ENCODE peak calls at places on chromosomes 6 and 20, in eight cellular contexts. One of them, this sample, is unnamed. For H3K4me1, the result is how much of the 10 kb centered on the place peaks cover.

GRCh38 chr6:47413752-47414516 is 63.7 kb upstream of the CD2AP start:
- DNase-seq in aorta: no peak
- DNase-seq in naive thymus-derived CD4-positive, alpha-beta T cell: peak
- DNase-seq in cardiac muscle cell: peak
- DNase-seq in neuronal stem cell: peak
- DNase-seq in CD8-positive, alpha-beta memory T cell: peak
- DNase-seq in GM23248: peak
- DNase-seq in endothelial cell of umbilical vein: peak
- DNase-seq in this sample: peak

GRCh38 chr6:170106906-170107525 is 183.9 kb downstream of the DLL1 start:
- DNase-seq in GM23248: no peak
- DNase-seq in naive thymus-derived CD4-positive, alpha-beta T cell: no peak
- DNase-seq in neuronal stem cell: no peak
- DNase-seq in aorta: peak
- DNase-seq in cardiac muscle cell: no peak
- DNase-seq in CD8-positive, alpha-beta memory T cell: no peak
- DNase-seq in endothelial cell of umbilical vein: no peak
- DNase-seq in this sample: no peak

GRCh38 chr6:80744213-80744612 is 637.7 kb downstream of the BCKDHB start:
- DNase-seq in neuronal stem cell: no peak
- DNase-seq in aorta: no peak
- DNase-seq in naive thymus-derived CD4-positive, alpha-beta T cell: no peak
- DNase-seq in GM23248: no peak
- DNase-seq in CD8-positive, alpha-beta memory T cell: no peak
- DNase-seq in endothelial cell of umbilical vein: no peak
- DNase-seq in cardiac muscle cell: no peak
- DNase-seq in this sample: no peak

GRCh38 chr6:46453221-46453620 is 38.0 kb downstream of the RCAN2 start:
- DNase-seq in cardiac muscle cell: no peak
- DNase-seq in naive thymus-derived CD4-positive, alpha-beta T cell: no peak
- DNase-seq in CD8-positive, alpha-beta memory T cell: no peak
- DNase-seq in neuronal stem cell: no peak
- DNase-seq in endothelial cell of umbilical vein: no peak
- DNase-seq in GM23248: peak
- DNase-seq in aorta: no peak
- DNase-seq in this sample: no peak

GRCh38 chr6:9537381-9537780 is 877.5 kb downstream of the TFAP2A start:
- DNase-seq in GM23248: peak
- DNase-seq in neuronal stem cell: no peak
- DNase-seq in cardiac muscle cell: no peak
- DNase-seq in aorta: no peak
- DNase-seq in CD8-positive, alpha-beta memory T cell: no peak
- DNase-seq in naive thymus-derived CD4-positive, alpha-beta T cell: no peak
- DNase-seq in endothelial cell of umbilical vein: peak
- DNase-seq in this sample: no peak

GRCh38 chr6:144305985-144306384 is 20.9 kb downstream of the UTRN start:
- DNase-seq in naive thymus-derived CD4-positive, alpha-beta T cell: no peak
- DNase-seq in GM23248: peak
- DNase-seq in neuronal stem cell: no peak
- DNase-seq in endothelial cell of umbilical vein: no peak
- DNase-seq in cardiac muscle cell: no peak
- DNase-seq in CD8-positive, alpha-beta memory T cell: peak
- DNase-seq in aorta: no peak
- DNase-seq in this sample: peak

GRCh38 chr6:107045733-107046312 is 17.8 kb downstream of the MTRES1 start:
- DNase-seq in aorta: no peak
- DNase-seq in cardiac muscle cell: peak
- DNase-seq in endothelial cell of umbilical vein: no peak
- DNase-seq in naive thymus-derived CD4-positive, alpha-beta T cell: no peak
- DNase-seq in CD8-positive, alpha-beta memory T cell: no peak
- DNase-seq in GM23248: no peak
- DNase-seq in neuronal stem cell: peak
- DNase-seq in this sample: no peak

GRCh38 chr6:161139766-161140553 is 133.9 kb downstream of the AGPAT4 start:
- DNase-seq in CD8-positive, alpha-beta memory T cell: no peak
- DNase-seq in neuronal stem cell: no peak
- DNase-seq in endothelial cell of umbilical vein: no peak
- DNase-seq in GM23248: peak
- DNase-seq in naive thymus-derived CD4-positive, alpha-beta T cell: no peak
- DNase-seq in aorta: peak
- DNase-seq in cardiac muscle cell: no peak
- DNase-seq in this sample: no peak

GRCh38 chr6:138450445-138450844 is 46.4 kb downstream of the HEBP2 start:
- DNase-seq in naive thymus-derived CD4-positive, alpha-beta T cell: no peak
- DNase-seq in neuronal stem cell: no peak
- DNase-seq in CD8-positive, alpha-beta memory T cell: no peak
- DNase-seq in endothelial cell of umbilical vein: no peak
- DNase-seq in GM23248: no peak
- DNase-seq in cardiac muscle cell: no peak
- DNase-seq in aorta: no peak
- DNase-seq in this sample: no peak

GRCh38 chr6:170149681-170150589 is 140.9 kb downstream of the DLL1 start:
- DNase-seq in neuronal stem cell: no peak
- DNase-seq in CD8-positive, alpha-beta memory T cell: no peak
- DNase-seq in aorta: no peak
- DNase-seq in GM23248: no peak
- DNase-seq in endothelial cell of umbilical vein: no peak
- DNase-seq in cardiac muscle cell: no peak
- DNase-seq in naive thymus-derived CD4-positive, alpha-beta T cell: no peak
- DNase-seq in this sample: no peak

GRCh38 chr6:26187981-26188635 is 100.9 kb downstream of the HFE start:
- DNase-seq in CD8-positive, alpha-beta memory T cell: peak
- DNase-seq in neuronal stem cell: no peak
- DNase-seq in aorta: no peak
- DNase-seq in GM23248: peak
- DNase-seq in cardiac muscle cell: peak
- DNase-seq in endothelial cell of umbilical vein: no peak
- DNase-seq in naive thymus-derived CD4-positive, alpha-beta T cell: no peak
- DNase-seq in this sample: no peak

GRCh38 chr6:2875840-2876207 is 27.3 kb downstream of the SERPINB9 start:
- DNase-seq in endothelial cell of umbilical vein: peak
- DNase-seq in aorta: no peak
- DNase-seq in GM23248: peak
- DNase-seq in CD8-positive, alpha-beta memory T cell: peak
- DNase-seq in cardiac muscle cell: no peak
- DNase-seq in naive thymus-derived CD4-positive, alpha-beta T cell: peak
- DNase-seq in neuronal stem cell: no peak
- DNase-seq in this sample: peak

GRCh38 chr20:10603378-10603777 is 70.4 kb downstream of the JAG1 start:
- DNase-seq in endothelial cell of umbilical vein: no peak
- DNase-seq in aorta: no peak
- DNase-seq in neuronal stem cell: no peak
- DNase-seq in cardiac muscle cell: no peak
- DNase-seq in GM23248: no peak
- DNase-seq in CD8-positive, alpha-beta memory T cell: no peak
- DNase-seq in naive thymus-derived CD4-positive, alpha-beta T cell: no peak
- DNase-seq in this sample: no peak

GRCh38 chr6:13212538-13212937 is 115.8 kb downstream of the TBC1D7 start:
- DNase-seq in endothelial cell of umbilical vein: no peak
- DNase-seq in cardiac muscle cell: no peak
- DNase-seq in neuronal stem cell: no peak
- DNase-seq in GM23248: no peak
- DNase-seq in naive thymus-derived CD4-positive, alpha-beta T cell: no peak
- DNase-seq in aorta: no peak
- DNase-seq in CD8-positive, alpha-beta memory T cell: no peak
- DNase-seq in this sample: no peak

GRCh38 chr6:112027942-112028674 is 25.8 kb upstream of the CCN6 start:
- DNase-seq in neuronal stem cell: no peak
- DNase-seq in GM23248: no peak
- DNase-seq in CD8-positive, alpha-beta memory T cell: peak
- DNase-seq in aorta: no peak
- DNase-seq in naive thymus-derived CD4-positive, alpha-beta T cell: peak
- DNase-seq in endothelial cell of umbilical vein: no peak
- DNase-seq in cardiac muscle cell: no peak
- DNase-seq in this sample: peak

GRCh38 chr20:35077341-35077740 is 15.3 kb downstream of the TRPC4AP start:
- DNase-seq in CD8-positive, alpha-beta memory T cell: no peak
- DNase-seq in naive thymus-derived CD4-positive, alpha-beta T cell: no peak
- DNase-seq in cardiac muscle cell: no peak
- DNase-seq in endothelial cell of umbilical vein: no peak
- DNase-seq in GM23248: no peak
- DNase-seq in neuronal stem cell: no peak
- DNase-seq in aorta: no peak
- DNase-seq in this sample: no peak

GRCh38 chr20:25013478-25014380 is 21.2 kb upstream of the APMAP start:
- DNase-seq in CD8-positive, alpha-beta memory T cell: no peak
- DNase-seq in cardiac muscle cell: no peak
- DNase-seq in aorta: peak
- DNase-seq in endothelial cell of umbilical vein: no peak
- DNase-seq in naive thymus-derived CD4-positive, alpha-beta T cell: no peak
- DNase-seq in neuronal stem cell: no peak
- DNase-seq in GM23248: no peak
- DNase-seq in this sample: no peak

GRCh38 chr6:139597781-139598368 is 223.4 kb upstream of the CITED2 start:
- DNase-seq in endothelial cell of umbilical vein: peak
- DNase-seq in CD8-positive, alpha-beta memory T cell: no peak
- DNase-seq in naive thymus-derived CD4-positive, alpha-beta T cell: no peak
- DNase-seq in cardiac muscle cell: no peak
- DNase-seq in GM23248: peak
- DNase-seq in neuronal stem cell: no peak
- DNase-seq in aorta: peak
- DNase-seq in this sample: no peak

GRCh38 chr6:38266921-38267354 is 372.8 kb downstream of the BTBD9 start:
- DNase-seq in cardiac muscle cell: no peak
- DNase-seq in CD8-positive, alpha-beta memory T cell: no peak
- DNase-seq in aorta: no peak
- DNase-seq in endothelial cell of umbilical vein: no peak
- DNase-seq in GM23248: no peak
- DNase-seq in neuronal stem cell: no peak
- DNase-seq in naive thymus-derived CD4-positive, alpha-beta T cell: no peak
- DNase-seq in this sample: no peak

GRCh38 chr6:4320860-4321259 is 185.5 kb upstream of the ECI2 start:
- DNase-seq in aorta: no peak
- DNase-seq in CD8-positive, alpha-beta memory T cell: no peak
- DNase-seq in GM23248: peak
- DNase-seq in endothelial cell of umbilical vein: peak
- DNase-seq in neuronal stem cell: no peak
- DNase-seq in cardiac muscle cell: no peak
- DNase-seq in naive thymus-derived CD4-positive, alpha-beta T cell: no peak
- DNase-seq in this sample: no peak

GRCh38 chr6:124356811-124357210 is 553.1 kb downstream of the NKAIN2 start:
- DNase-seq in naive thymus-derived CD4-positive, alpha-beta T cell: no peak
- DNase-seq in endothelial cell of umbilical vein: no peak
- DNase-seq in CD8-positive, alpha-beta memory T cell: no peak
- DNase-seq in GM23248: no peak
- DNase-seq in neuronal stem cell: no peak
- DNase-seq in aorta: no peak
- DNase-seq in cardiac muscle cell: no peak
- DNase-seq in this sample: no peak

GRCh38 chr6:41635365-41635764 is 2.9 kb upstream of the MDFI start:
- DNase-seq in endothelial cell of umbilical vein: no peak
- DNase-seq in neuronal stem cell: no peak
- DNase-seq in GM23248: no peak
- DNase-seq in aorta: peak
- DNase-seq in naive thymus-derived CD4-positive, alpha-beta T cell: no peak
- DNase-seq in cardiac muscle cell: no peak
- DNase-seq in CD8-positive, alpha-beta memory T cell: no peak
- DNase-seq in this sample: no peak

DNA sequence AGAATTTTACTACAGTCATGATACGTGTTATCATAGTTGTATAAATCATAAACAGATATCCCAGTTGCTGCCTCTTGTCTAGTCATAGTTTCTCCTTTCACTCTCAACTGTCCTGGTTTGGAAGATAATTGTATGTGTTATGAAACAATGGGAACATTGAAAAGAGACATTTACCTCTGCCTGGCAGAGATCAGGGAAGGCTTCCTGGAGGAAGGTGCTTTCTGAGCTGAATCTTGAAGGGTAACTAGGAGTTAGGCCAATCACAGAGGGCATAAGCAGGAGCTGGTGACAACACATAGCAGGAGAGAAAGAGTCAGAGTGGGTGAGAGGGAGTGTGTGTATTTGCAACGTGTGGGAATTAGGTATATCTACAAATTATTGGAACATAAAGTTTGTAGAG is 5.4 kb downstream of the ASXL1 start:
- DNase-seq in naive thymus-derived CD4-positive, alpha-beta T cell: no peak
- DNase-seq in endothelial cell of umbilical vein: no peak
- DNase-seq in CD8-positive, alpha-beta memory T cell: no peak
- DNase-seq in aorta: no peak
- DNase-seq in neuronal stem cell: no peak
- DNase-seq in cardiac muscle cell: no peak
- DNase-seq in GM23248: peak
- DNase-seq in this sample: no peak
- H3K4me1 ChIP-seq in naive thymus-derived CD4-positive, alpha-beta T cell: half or more
- H3K4me1 ChIP-seq in endothelial cell of umbilical vein: under half
- H3K4me1 ChIP-seq in CD8-positive, alpha-beta memory T cell: half or more
- H3K4me1 ChIP-seq in aorta: under half
- H3K4me1 ChIP-seq in neuronal stem cell: under half
- H3K4me1 ChIP-seq in cardiac muscle cell: under half
- H3K4me1 ChIP-seq in GM23248: under half
- H3K4me1 ChIP-seq in this sample: half or more

GRCh38 chr20:856361-856775 is 22.9 kb downstream of the FAM110A start:
- DNase-seq in GM23248: peak
- DNase-seq in cardiac muscle cell: no peak
- DNase-seq in naive thymus-derived CD4-positive, alpha-beta T cell: no peak
- DNase-seq in neuronal stem cell: no peak
- DNase-seq in aorta: peak
- DNase-seq in endothelial cell of umbilical vein: no peak
- DNase-seq in CD8-positive, alpha-beta memory T cell: peak
- DNase-seq in this sample: peak
- H3K4me1 ChIP-seq in GM23248: under half
- H3K4me1 ChIP-seq in cardiac muscle cell: under half
- H3K4me1 ChIP-seq in naive thymus-derived CD4-positive, alpha-beta T cell: under half
- H3K4me1 ChIP-seq in neuronal stem cell: under half
- H3K4me1 ChIP-seq in aorta: under half
- H3K4me1 ChIP-seq in endothelial cell of umbilical vein: under half
- H3K4me1 ChIP-seq in CD8-positive, alpha-beta memory T cell: under half
- H3K4me1 ChIP-seq in this sample: half or more

GRCh38 chr6:158044525-158044888 is 62.8 kb downstream of the SYNJ2 start:
- DNase-seq in aorta: no peak
- DNase-seq in neuronal stem cell: no peak
- DNase-seq in naive thymus-derived CD4-positive, alpha-beta T cell: no peak
- DNase-seq in cardiac muscle cell: no peak
- DNase-seq in endothelial cell of umbilical vein: no peak
- DNase-seq in CD8-positive, alpha-beta memory T cell: no peak
- DNase-seq in GM23248: no peak
- DNase-seq in this sample: no peak
- H3K4me1 ChIP-seq in aorta: under half
- H3K4me1 ChIP-seq in neuronal stem cell: under half
- H3K4me1 ChIP-seq in naive thymus-derived CD4-positive, alpha-beta T cell: under half
- H3K4me1 ChIP-seq in cardiac muscle cell: under half
- H3K4me1 ChIP-seq in endothelial cell of umbilical vein: under half
- H3K4me1 ChIP-seq in CD8-positive, alpha-beta memory T cell: under half
- H3K4me1 ChIP-seq in GM23248: half or more
- H3K4me1 ChIP-seq in this sample: under half

DNA sequence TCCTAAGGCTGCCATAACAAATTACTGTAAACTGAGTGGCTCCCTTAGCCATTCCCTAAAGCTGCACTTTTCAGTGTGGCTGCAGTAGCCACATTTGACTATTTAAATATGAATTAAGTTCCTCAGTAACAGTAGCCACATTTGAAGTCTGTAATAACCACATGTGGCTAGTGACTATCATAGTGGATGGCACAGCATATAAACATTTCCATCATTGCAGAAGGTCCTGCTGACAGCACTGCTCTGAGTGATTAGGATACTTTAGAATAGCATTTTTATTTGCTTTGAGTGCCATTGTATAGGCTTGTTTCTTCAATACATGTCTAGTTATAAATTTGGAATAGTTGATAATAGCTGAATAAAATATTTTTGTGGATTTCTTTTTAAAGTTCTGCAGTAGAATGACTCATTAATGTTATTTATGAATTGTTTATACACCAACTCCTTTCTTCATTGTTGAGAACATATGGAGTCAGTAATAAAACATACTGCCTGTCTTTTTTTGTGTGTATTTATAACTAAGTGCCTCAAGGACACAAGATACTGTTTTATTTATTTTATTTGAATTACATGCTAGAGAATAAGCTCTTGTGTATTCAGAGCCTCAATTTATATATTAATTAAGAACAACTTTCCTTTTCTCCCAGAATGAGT is 217.2 kb downstream of the CDKAL1 start:
- DNase-seq in aorta: no peak
- DNase-seq in GM23248: no peak
- DNase-seq in endothelial cell of umbilical vein: peak
- DNase-seq in neuronal stem cell: no peak
- DNase-seq in naive thymus-derived CD4-positive, alpha-beta T cell: no peak
- DNase-seq in cardiac muscle cell: no peak
- DNase-seq in CD8-positive, alpha-beta memory T cell: no peak
- DNase-seq in this sample: no peak
- H3K4me1 ChIP-seq in aorta: under half
- H3K4me1 ChIP-seq in GM23248: under half
- H3K4me1 ChIP-seq in endothelial cell of umbilical vein: under half
- H3K4me1 ChIP-seq in neuronal stem cell: under half
- H3K4me1 ChIP-seq in naive thymus-derived CD4-positive, alpha-beta T cell: under half
- H3K4me1 ChIP-seq in cardiac muscle cell: under half
- H3K4me1 ChIP-seq in CD8-positive, alpha-beta memory T cell: under half
- H3K4me1 ChIP-seq in this sample: under half

This sample was measured in CD4-positive, alpha-beta memory T cell.